ENCODE peak calls at places on chromosome 1, in six cellular contexts. D, L, S, N, B and F are unnamed samples.
A peak's percentile ranks its signal among the peaks of the same experiment; 100 is the strongest.

GRCh38 chr1:163406787-163407186 is 85.0 kb downstream of the NUF2 start:
- DNase-seq in N (no peak), S (no peak), B (no peak), L (no peak), D (no peak), F (no peak)

GRCh38 chr1:186899977-186900376 is 71.2 kb downstream of the PLA2G4A start:
- DNase-seq in B (no peak), N (no peak), S (no peak), L (no peak), D (no peak), F (no peak)

GRCh38 chr1:40592107-40592773 is 60.8 kb downstream of the ZNF684 start:
- DNase-seq in B (no peak), D (no peak), L (no peak), S (no peak), N (no peak), F (no peak)

GRCh38 chr1:31299365-31299764 is 2.5 kb downstream of the ZCCHC17 start:
- DNase-seq in D (no peak), B (no peak), L (no peak), N (no peak), S (no peak), F (no peak)

GRCh38 chr1:11731719-11732283 is 4.1 kb upstream of the AGTRAP start:
- DNase-seq in N (peak; percentile 39), B (peak; percentile 80), S (peak; percentile 42), L (no peak), D (peak; percentile 74), F (no peak)

GRCh38 chr1:35345439-35345981 is 77.0 kb downstream of the ZMYM4 start:
- DNase-seq in D (peak; percentile 71), L (no peak), S (no peak), N (no peak), B (peak; percentile 57), F (no peak)

GRCh38 chr1:223748773-223749733 is 36.7 kb downstream of the CAPN2 start:
- DNase-seq in N (peak; percentile 78), D (peak; percentile 83), L (no peak), B (peak; percentile 79), S (peak; percentile 62), F (peak; percentile 59)

GRCh38 chr1:181094813-181095212 is 6.3 kb downstream of the IER5 start:
- DNase-seq in N (no peak), L (no peak), S (no peak), D (no peak), B (peak; percentile 61), F (no peak)

DNA sequence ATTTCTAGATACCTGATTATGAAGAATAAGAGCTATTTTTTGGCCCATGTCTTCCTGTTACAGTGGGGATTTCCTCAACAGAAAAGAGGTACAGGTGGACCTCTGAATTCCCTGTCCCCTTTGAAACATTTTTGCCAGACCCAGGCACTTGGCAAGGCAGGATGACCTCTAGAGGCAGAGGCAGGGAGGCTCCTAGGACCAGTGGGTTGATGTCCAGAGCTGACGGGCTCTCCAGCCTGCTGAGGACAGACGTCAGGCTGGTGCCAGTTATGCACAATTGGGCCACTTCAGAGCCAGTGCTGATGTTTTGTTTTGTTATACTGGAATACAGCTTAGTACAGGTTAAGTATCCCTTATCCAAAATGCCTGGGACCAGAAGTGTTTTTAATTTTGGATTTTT is 18.5 kb upstream of the A3GALT2 start:
- DNase-seq in N (no peak), L (no peak), B (no peak), S (no peak), D (no peak), F (no peak)
- H3K4me3 ChIP-seq in N (peak overlapping the region; percentile 19), L (peak overlapping the region; percentile 40), B (peak overlapping the region; percentile 8), S (no peak overlapping the region), D (peak overlapping the region; percentile 19), F (no peak overlapping the region)

GRCh38 chr1:214028999-214029406 is 41.2 kb downstream of the PROX1 start:
- DNase-seq in L (no peak), S (no peak), D (no peak), B (no peak), N (no peak), F (no peak)
- H3K27ac ChIP-seq in L (no peak overlapping the region), S (no peak overlapping the region), D (no peak overlapping the region), B (no peak overlapping the region), N (no peak overlapping the region), F (no peak overlapping the region)

GRCh38 chr1:226730826-226731225 is 8.3 kb downstream of the ITPKB start:
- DNase-seq in B (no peak), D (no peak), S (peak; percentile 17), L (no peak), N (no peak), F (no peak)
- H3K4me1 ChIP-seq in B (no peaks in the 10 kb centered on the region), D (peaks cover 94% of the 10 kb centered on the region), S (peaks cover 56% of the 10 kb centered on the region), L (peaks cover 10% of the 10 kb centered on the region), N (peaks cover 31% of the 10 kb centered on the region), F (peaks cover 61% of the 10 kb centered on the region)

DNA sequence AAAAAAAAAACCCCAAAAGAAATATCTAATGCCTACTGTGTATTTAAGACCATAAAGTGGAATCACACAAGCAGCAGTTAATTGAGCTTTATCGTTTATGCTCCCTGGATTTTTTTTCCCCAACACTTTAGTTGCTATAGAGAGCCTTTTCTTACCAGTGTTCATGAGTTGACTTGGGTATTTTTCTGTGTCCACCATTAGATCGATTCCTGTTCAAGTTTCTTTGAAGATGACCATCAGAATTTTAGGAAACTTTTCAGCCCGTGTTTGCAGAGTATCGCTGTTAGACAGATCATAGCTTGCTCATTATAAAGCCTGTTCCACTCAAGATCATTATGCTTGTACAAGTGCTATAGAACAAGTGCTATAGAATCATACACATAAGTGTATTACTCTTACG is 1.5 kb downstream of the RALGPS2 start:
- DNase-seq in D (no peak), L (no peak), B (no peak), N (no peak), S (no peak), F (no peak)
- H3K4me3 ChIP-seq in D (peak overlapping the region; percentile 82), L (peak overlapping the region; percentile 92), B (peak overlapping the region; percentile 79), N (peak overlapping the region; percentile 99), S (peak overlapping the region; percentile 90), F (no peak overlapping the region)

DNA sequence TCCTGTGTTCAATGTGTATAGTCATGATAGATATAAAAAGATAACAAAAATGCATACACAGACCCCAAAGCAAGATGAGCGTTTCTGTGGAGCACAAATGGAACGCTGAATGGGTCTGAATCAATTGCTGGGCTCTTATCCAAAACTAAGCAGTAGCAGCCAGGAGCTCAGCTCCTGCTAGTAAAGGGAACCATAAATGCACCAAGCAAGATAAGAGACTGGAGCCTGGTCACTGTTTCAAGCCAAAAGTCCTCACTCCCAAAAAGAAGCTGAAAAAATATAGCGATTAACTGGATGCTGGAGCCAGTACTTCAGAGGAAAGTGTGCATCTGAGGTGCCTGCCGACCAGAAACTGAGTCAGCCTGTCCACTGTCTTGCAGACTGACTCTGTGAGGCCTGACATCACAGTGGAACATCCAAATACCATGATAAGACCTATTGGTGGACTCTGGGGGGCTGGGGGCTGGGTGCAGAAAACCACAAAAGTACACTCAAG is 68.9 kb downstream of the LRRC8C start:
- DNase-seq in D (no peak), B (no peak), S (no peak), N (no peak), L (no peak), F (no peak)
- H3K27ac ChIP-seq in D (no peak overlapping the region), B (no peak overlapping the region), S (no peak overlapping the region), N (no peak overlapping the region), L (no peak overlapping the region), F (no peak overlapping the region)

DNA sequence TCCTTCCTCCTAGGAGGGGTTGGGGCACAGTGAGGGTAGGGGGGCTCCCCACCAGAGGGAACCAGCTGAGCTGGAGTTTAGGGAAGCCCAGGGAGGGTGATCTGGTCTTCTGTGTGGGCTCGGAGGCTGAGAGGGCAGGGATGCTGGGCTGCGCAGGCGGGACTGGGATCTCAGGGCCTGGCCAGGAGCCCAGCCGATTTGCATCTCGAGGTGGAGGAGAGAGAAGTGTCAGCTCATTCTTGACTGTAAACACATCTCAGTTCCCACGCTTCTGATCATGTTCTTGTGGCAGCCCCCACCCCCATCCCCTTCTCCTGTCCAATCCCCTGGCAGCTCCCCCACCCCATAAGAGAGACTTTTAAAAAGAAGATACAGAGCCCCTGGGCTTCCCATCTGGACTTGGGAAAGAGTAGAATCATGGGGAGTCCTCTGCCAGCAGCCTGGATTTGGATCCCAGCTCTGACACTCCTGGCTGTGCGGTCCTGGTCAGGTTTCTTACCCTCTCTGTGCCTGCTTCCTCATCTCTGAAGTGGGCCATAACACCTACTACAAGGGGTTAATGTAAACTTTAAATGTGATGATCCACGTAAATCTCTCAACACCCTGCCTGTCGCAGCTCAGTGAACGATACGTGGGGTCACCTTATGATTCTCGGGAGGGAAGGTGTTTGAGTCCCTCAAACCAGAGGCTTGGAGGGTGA is 6.7 kb downstream of the PEAR1 start:
- DNase-seq in N (no peak), S (no peak), B (no peak), D (peak; percentile 17), L (no peak), F (no peak)
- H3K4me1 ChIP-seq in N (peaks cover 17% of the 10 kb centered on the region), S (no peaks in the 10 kb centered on the region), B (no peaks in the 10 kb centered on the region), D (peaks cover 62% of the 10 kb centered on the region), L (no peaks in the 10 kb centered on the region), F (no peaks in the 10 kb centered on the region)

DNA sequence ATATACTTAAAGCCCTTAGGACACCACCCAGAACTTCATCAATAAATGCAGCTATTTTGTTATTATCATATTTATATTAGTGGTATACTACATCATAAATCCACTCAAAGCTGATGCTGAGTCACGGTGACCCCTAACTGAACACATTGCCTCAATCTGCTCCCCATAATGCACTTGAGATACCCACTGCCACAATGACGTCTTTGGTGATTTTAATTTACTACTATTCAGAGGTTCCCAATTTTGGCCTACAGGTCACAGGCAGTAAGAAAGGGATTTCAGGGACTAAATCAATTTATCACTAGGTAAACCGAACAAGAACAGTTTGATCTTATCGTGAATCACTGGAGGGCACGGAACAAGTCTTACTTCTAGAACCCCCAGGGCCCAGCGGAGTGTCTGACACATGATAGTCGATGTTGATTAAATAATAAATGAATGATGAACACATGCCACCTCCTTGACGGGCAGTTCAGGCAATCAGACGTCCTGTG is 482 bp upstream of the CHD1L start:
- DNase-seq in B (no peak), N (no peak), L (no peak), S (no peak), D (no peak), F (no peak)
- H3K4me3 ChIP-seq in B (no peak overlapping the region), N (peak overlapping the region; percentile 89), L (peak overlapping the region; percentile 91), S (peak overlapping the region; percentile 85), D (peak overlapping the region; percentile 91), F (peak overlapping the region; percentile 90)

GRCh38 chr1:162389971-162390370 is 8.4 kb downstream of the C1orf226 start:
- DNase-seq in N (no peak), D (no peak), S (no peak), B (no peak), L (no peak), F (no peak)
- H3K27ac ChIP-seq in N (no peak overlapping the region), D (no peak overlapping the region), S (no peak overlapping the region), B (no peak overlapping the region), L (no peak overlapping the region), F (no peak overlapping the region)

GRCh38 chr1:168833801-168834224 is 104.8 kb upstream of the DPT start:
- DNase-seq in B (no peak), N (no peak), D (no peak), S (peak; percentile 28), L (no peak), F (no peak)
- H3K4me1 ChIP-seq in B (no peaks in the 10 kb centered on the region), N (no peaks in the 10 kb centered on the region), D (no peaks in the 10 kb centered on the region), S (peaks cover 14% of the 10 kb centered on the region), L (no peaks in the 10 kb centered on the region), F (no peaks in the 10 kb centered on the region)